ENCODE peak calls at places on chromosomes 11 and 22, in eight cellular contexts. One of them, this sample, is unnamed.

GRCh38 chr11:848988-849824 is 6.6 kb downstream of the TSPAN4 start:
- DNase-seq in colonic mucosa: no peak
- DNase-seq in AG04450: no peak
- DNase-seq in stomach: no peak
- DNase-seq in HFF-Myc: no peak
- DNase-seq in cardiac muscle cell: peak
- DNase-seq in body of pancreas: no peak
- DNase-seq in endothelial cell of umbilical vein: peak
- DNase-seq in this sample: no peak

GRCh38 chr11:106409201-106409600 is 331.7 kb downstream of the AASDHPPT start:
- DNase-seq in colonic mucosa: no peak
- DNase-seq in AG04450: no peak
- DNase-seq in stomach: no peak
- DNase-seq in HFF-Myc: no peak
- DNase-seq in cardiac muscle cell: no peak
- DNase-seq in body of pancreas: no peak
- DNase-seq in endothelial cell of umbilical vein: no peak
- DNase-seq in this sample: no peak

GRCh38 chr22:32341122-32341740 is 16.4 kb upstream of the RFPL3 start:
- DNase-seq in colonic mucosa: no peak
- DNase-seq in AG04450: no peak
- DNase-seq in stomach: peak
- DNase-seq in HFF-Myc: no peak
- DNase-seq in cardiac muscle cell: no peak
- DNase-seq in body of pancreas: no peak
- DNase-seq in endothelial cell of umbilical vein: no peak
- DNase-seq in this sample: peak

GRCh38 chr11:66852466-66853241 is 4.2 kb upstream of the LRFN4 start:
- DNase-seq in colonic mucosa: no peak
- DNase-seq in AG04450: no peak
- DNase-seq in stomach: no peak
- DNase-seq in HFF-Myc: no peak
- DNase-seq in cardiac muscle cell: no peak
- DNase-seq in body of pancreas: no peak
- DNase-seq in endothelial cell of umbilical vein: no peak
- DNase-seq in this sample: no peak

GRCh38 chr11:60334005-60334620 is 7.1 kb downstream of the MS4A6E start:
- DNase-seq in colonic mucosa: peak
- DNase-seq in AG04450: no peak
- DNase-seq in stomach: peak
- DNase-seq in HFF-Myc: peak
- DNase-seq in cardiac muscle cell: peak
- DNase-seq in body of pancreas: peak
- DNase-seq in endothelial cell of umbilical vein: peak
- DNase-seq in this sample: peak

GRCh38 chr11:132734217-132734616 is 798.1 kb downstream of the OPCML start:
- DNase-seq in colonic mucosa: no peak
- DNase-seq in AG04450: peak
- DNase-seq in stomach: no peak
- DNase-seq in HFF-Myc: no peak
- DNase-seq in cardiac muscle cell: no peak
- DNase-seq in body of pancreas: no peak
- DNase-seq in endothelial cell of umbilical vein: no peak
- DNase-seq in this sample: no peak

GRCh38 chr11:43269229-43269928 is 42.4 kb upstream of the API5 start:
- DNase-seq in colonic mucosa: no peak
- DNase-seq in AG04450: no peak
- DNase-seq in stomach: no peak
- DNase-seq in HFF-Myc: no peak
- DNase-seq in cardiac muscle cell: no peak
- DNase-seq in body of pancreas: no peak
- DNase-seq in endothelial cell of umbilical vein: no peak
- DNase-seq in this sample: no peak

GRCh38 chr11:19978668-19979518 is 181.4 kb downstream of the DBX1 start:
- DNase-seq in colonic mucosa: no peak
- DNase-seq in AG04450: peak
- DNase-seq in stomach: no peak
- DNase-seq in HFF-Myc: no peak
- DNase-seq in cardiac muscle cell: no peak
- DNase-seq in body of pancreas: peak
- DNase-seq in endothelial cell of umbilical vein: peak
- DNase-seq in this sample: peak

GRCh38 chr11:47148903-47149535 is 27.7 kb downstream of the ARFGAP2 start:
- DNase-seq in colonic mucosa: peak
- DNase-seq in AG04450: no peak
- DNase-seq in stomach: peak
- DNase-seq in HFF-Myc: peak
- DNase-seq in cardiac muscle cell: no peak
- DNase-seq in body of pancreas: peak
- DNase-seq in endothelial cell of umbilical vein: no peak
- DNase-seq in this sample: no peak

GRCh38 chr11:93344855-93345333 is 14.4 kb downstream of the DEUP1 start:
- DNase-seq in colonic mucosa: no peak
- DNase-seq in AG04450: no peak
- DNase-seq in stomach: no peak
- DNase-seq in HFF-Myc: no peak
- DNase-seq in cardiac muscle cell: no peak
- DNase-seq in body of pancreas: no peak
- DNase-seq in endothelial cell of umbilical vein: no peak
- DNase-seq in this sample: no peak

GRCh38 chr22:23305922-23306374 is 125.6 kb downstream of the BCR start:
- DNase-seq in colonic mucosa: no peak
- DNase-seq in AG04450: no peak
- DNase-seq in stomach: peak
- DNase-seq in HFF-Myc: peak
- DNase-seq in cardiac muscle cell: no peak
- DNase-seq in body of pancreas: peak
- DNase-seq in endothelial cell of umbilical vein: peak
- DNase-seq in this sample: no peak

GRCh38 chr22:49662681-49663080 is 165.0 kb downstream of the BRD1 start:
- DNase-seq in colonic mucosa: no peak
- DNase-seq in AG04450: no peak
- DNase-seq in stomach: no peak
- DNase-seq in HFF-Myc: no peak
- DNase-seq in cardiac muscle cell: no peak
- DNase-seq in body of pancreas: no peak
- DNase-seq in endothelial cell of umbilical vein: no peak
- DNase-seq in this sample: no peak

GRCh38 chr22:37526376-37526775 is 7.2 kb upstream of the CARD10 start:
- DNase-seq in colonic mucosa: no peak
- DNase-seq in AG04450: no peak
- DNase-seq in stomach: no peak
- DNase-seq in HFF-Myc: no peak
- DNase-seq in cardiac muscle cell: no peak
- DNase-seq in body of pancreas: no peak
- DNase-seq in endothelial cell of umbilical vein: no peak
- DNase-seq in this sample: no peak

GRCh38 chr22:28002863-28003565 is 84.0 kb upstream of the PITPNB start:
- DNase-seq in colonic mucosa: no peak
- DNase-seq in AG04450: no peak
- DNase-seq in stomach: no peak
- DNase-seq in HFF-Myc: no peak
- DNase-seq in cardiac muscle cell: no peak
- DNase-seq in body of pancreas: no peak
- DNase-seq in endothelial cell of umbilical vein: no peak
- DNase-seq in this sample: no peak

GRCh38 chr11:3022300-3022967 is 30.3 kb upstream of the NAP1L4 start:
- DNase-seq in colonic mucosa: no peak
- DNase-seq in AG04450: peak
- DNase-seq in stomach: no peak
- DNase-seq in HFF-Myc: no peak
- DNase-seq in cardiac muscle cell: no peak
- DNase-seq in body of pancreas: no peak
- DNase-seq in endothelial cell of umbilical vein: no peak
- DNase-seq in this sample: no peak

GRCh38 chr11:26950260-26950719 is 43.6 kb upstream of the FIBIN start:
- DNase-seq in colonic mucosa: peak
- DNase-seq in AG04450: peak
- DNase-seq in stomach: peak
- DNase-seq in HFF-Myc: no peak
- DNase-seq in cardiac muscle cell: no peak
- DNase-seq in body of pancreas: no peak
- DNase-seq in endothelial cell of umbilical vein: no peak
- DNase-seq in this sample: no peak

GRCh38 chr11:39745401-39745800 is 1714.1 kb downstream of the LRRC4C start:
- DNase-seq in colonic mucosa: no peak
- DNase-seq in AG04450: no peak
- DNase-seq in stomach: no peak
- DNase-seq in HFF-Myc: no peak
- DNase-seq in cardiac muscle cell: no peak
- DNase-seq in body of pancreas: no peak
- DNase-seq in endothelial cell of umbilical vein: no peak
- DNase-seq in this sample: no peak

GRCh38 chr11:47099213-47099917 is 77.3 kb downstream of the ARFGAP2 start:
- DNase-seq in colonic mucosa: peak
- DNase-seq in AG04450: no peak
- DNase-seq in stomach: peak
- DNase-seq in HFF-Myc: no peak
- DNase-seq in cardiac muscle cell: no peak
- DNase-seq in body of pancreas: no peak
- DNase-seq in endothelial cell of umbilical vein: peak
- DNase-seq in this sample: no peak

GRCh38 chr11:75347781-75348613 is 3.5 kb downstream of the ARRB1 start:
- DNase-seq in colonic mucosa: peak
- DNase-seq in AG04450: peak
- DNase-seq in stomach: no peak
- DNase-seq in HFF-Myc: peak
- DNase-seq in cardiac muscle cell: peak
- DNase-seq in body of pancreas: no peak
- DNase-seq in endothelial cell of umbilical vein: peak
- DNase-seq in this sample: no peak

GRCh38 chr11:119029340-119030028 is 1.2 kb downstream of the SLC37A4 start:
- DNase-seq in colonic mucosa: peak
- DNase-seq in AG04450: no peak
- DNase-seq in stomach: peak
- DNase-seq in HFF-Myc: no peak
- DNase-seq in cardiac muscle cell: no peak
- DNase-seq in body of pancreas: peak
- DNase-seq in endothelial cell of umbilical vein: no peak
- DNase-seq in this sample: peak
- H3K4me3 ChIP-seq in colonic mucosa: peak
- H3K4me3 ChIP-seq in AG04450: peak
- H3K4me3 ChIP-seq in stomach: peak
- H3K4me3 ChIP-seq in HFF-Myc: peak
- H3K4me3 ChIP-seq in cardiac muscle cell: peak
- H3K4me3 ChIP-seq in body of pancreas: peak
- H3K4me3 ChIP-seq in endothelial cell of umbilical vein: peak
- H3K4me3 ChIP-seq in this sample: peak

GRCh38 chr11:9260182-9261146 is 4.7 kb downstream of the DENND5A start:
- DNase-seq in colonic mucosa: no peak
- DNase-seq in AG04450: no peak
- DNase-seq in stomach: peak
- DNase-seq in HFF-Myc: no peak
- DNase-seq in cardiac muscle cell: no peak
- DNase-seq in body of pancreas: no peak
- DNase-seq in endothelial cell of umbilical vein: no peak
- DNase-seq in this sample: no peak
- TF ChIP-seq CTCF in colonic mucosa: no peak
- TF ChIP-seq CTCF in AG04450: peak
- TF ChIP-seq CTCF in stomach: no peak
- TF ChIP-seq CTCF in HFF-Myc: peak
- TF ChIP-seq CTCF in cardiac muscle cell: peak
- TF ChIP-seq CTCF in body of pancreas: no peak
- TF ChIP-seq CTCF in endothelial cell of umbilical vein: no peak
- TF ChIP-seq CTCF in this sample: peak

GRCh38 chr11:8870461-8871282 is 40.3 kb upstream of the AKIP1 start:
- DNase-seq in colonic mucosa: peak
- DNase-seq in AG04450: peak
- DNase-seq in stomach: peak
- DNase-seq in HFF-Myc: no peak
- DNase-seq in cardiac muscle cell: peak
- DNase-seq in body of pancreas: peak
- DNase-seq in endothelial cell of umbilical vein: peak
- DNase-seq in this sample: no peak
- H3K4me3 ChIP-seq in colonic mucosa: peak
- H3K4me3 ChIP-seq in AG04450: peak
- H3K4me3 ChIP-seq in stomach: peak
- H3K4me3 ChIP-seq in HFF-Myc: peak
- H3K4me3 ChIP-seq in cardiac muscle cell: peak
- H3K4me3 ChIP-seq in body of pancreas: peak
- H3K4me3 ChIP-seq in endothelial cell of umbilical vein: peak
- H3K4me3 ChIP-seq in this sample: peak

GRCh38 chr11:21511835-21512440 is 680.9 kb upstream of the ANO5 start:
- DNase-seq in colonic mucosa: peak
- DNase-seq in AG04450: no peak
- DNase-seq in stomach: peak
- DNase-seq in HFF-Myc: no peak
- DNase-seq in cardiac muscle cell: peak
- DNase-seq in body of pancreas: peak
- DNase-seq in endothelial cell of umbilical vein: no peak
- DNase-seq in this sample: peak
- TF ChIP-seq CTCF in colonic mucosa: peak
- TF ChIP-seq CTCF in AG04450: no peak
- TF ChIP-seq CTCF in stomach: no peak
- TF ChIP-seq CTCF in HFF-Myc: peak
- TF ChIP-seq CTCF in cardiac muscle cell: peak
- TF ChIP-seq CTCF in body of pancreas: peak
- TF ChIP-seq CTCF in endothelial cell of umbilical vein: no peak
- TF ChIP-seq CTCF in this sample: peak

GRCh38 chr11:123558536-123559315 is 95.7 kb downstream of the SCN3B start:
- DNase-seq in colonic mucosa: no peak
- DNase-seq in AG04450: no peak
- DNase-seq in stomach: no peak
- DNase-seq in HFF-Myc: no peak
- DNase-seq in cardiac muscle cell: no peak
- DNase-seq in body of pancreas: no peak
- DNase-seq in endothelial cell of umbilical vein: no peak
- DNase-seq in this sample: no peak
- H3K4me3 ChIP-seq in colonic mucosa: no peak
- H3K4me3 ChIP-seq in AG04450: no peak
- H3K4me3 ChIP-seq in stomach: no peak
- H3K4me3 ChIP-seq in HFF-Myc: no peak
- H3K4me3 ChIP-seq in cardiac muscle cell: no peak
- H3K4me3 ChIP-seq in body of pancreas: no peak
- H3K4me3 ChIP-seq in endothelial cell of umbilical vein: no peak
- H3K4me3 ChIP-seq in this sample: no peak

GRCh38 chr11:119307219-119307618 is 9.7 kb downstream of the MCAM start:
- DNase-seq in colonic mucosa: no peak
- DNase-seq in AG04450: no peak
- DNase-seq in stomach: no peak
- DNase-seq in HFF-Myc: no peak
- DNase-seq in cardiac muscle cell: no peak
- DNase-seq in body of pancreas: no peak
- DNase-seq in endothelial cell of umbilical vein: peak
- DNase-seq in this sample: no peak
- TF ChIP-seq CTCF in colonic mucosa: no peak
- TF ChIP-seq CTCF in AG04450: peak
- TF ChIP-seq CTCF in stomach: no peak
- TF ChIP-seq CTCF in HFF-Myc: peak
- TF ChIP-seq CTCF in cardiac muscle cell: peak
- TF ChIP-seq CTCF in body of pancreas: no peak
- TF ChIP-seq CTCF in endothelial cell of umbilical vein: peak
- TF ChIP-seq CTCF in this sample: peak

This sample was measured in epithelial cell of proximal tubule.